ENCODE peak calls at places on chromosome 14, in four cellular contexts. Y, D, W and R are unnamed samples.

GRCh38 chr14:101505216-101505970 is 55.9 kb upstream of the DIO3 start:
- DNase-seq in W (no peak), Y (no peak), D (no peak), R (no peak)

GRCh38 chr14:52013984-52014600 is 24.7 kb downstream of the RTRAF start:
- DNase-seq in D (no peak), Y (no peak), W (no peak), R (no peak)

GRCh38 chr14:89702151-89702936 is 252.2 kb downstream of the EFCAB11 start:
- DNase-seq in D (peak; percentile 49), W (no peak), Y (no peak), R (no peak)

GRCh38 chr14:84042992-84043391 is 1487.0 kb upstream of the FLRT2 start:
- DNase-seq in Y (no peak), W (no peak), D (no peak), R (no peak)

GRCh38 chr14:24243336-24243836 is 963 bp upstream of the TINF2 start:
- DNase-seq in W (no peak), Y (no peak), D (no peak), R (no peak)

GRCh38 chr14:68981539-68981976 is 2.5 kb upstream of the ACTN1 start:
- DNase-seq in W (no peak), Y (no peak), D (no peak), R (no peak)

GRCh38 chr14:89849931-89850330 is 104.6 kb downstream of the EFCAB11 start:
- DNase-seq in Y (no peak), W (no peak), D (no peak), R (no peak)

GRCh38 chr14:93430319-93430801 is 379 bp upstream of the UNC79 start:
- DNase-seq in D (no peak), Y (no peak), W (no peak), R (no peak)

GRCh38 chr14:34640826-34641225 is 10.9 kb upstream of the SNX6 start:
- DNase-seq in Y (no peak), W (no peak), D (no peak), R (no peak)

GRCh38 chr14:52906141-52906601 is 44.7 kb downstream of the FERMT2 start:
- DNase-seq in W (no peak), Y (no peak), D (peak; percentile 43), R (no peak)

GRCh38 chr14:101673873-101674272 is 87.6 kb upstream of the PPP2R5C start:
- DNase-seq in Y (no peak), W (no peak), D (no peak), R (no peak)

GRCh38 chr14:105941226-105942166 is 415.1 kb downstream of the TMEM121 start:
- DNase-seq in Y (no peak), W (no peak), D (no peak), R (no peak)

GRCh38 chr14:105526781-105527380 is 498 bp downstream of the TMEM121 start:
- DNase-seq in Y (peak; percentile 25), W (no peak), D (no peak), R (no peak)

GRCh38 chr14:101633276-101633675 is 72.0 kb downstream of the DIO3 start:
- DNase-seq in Y (no peak), D (no peak), W (no peak), R (no peak)

GRCh38 chr14:81980601-81981310 is 447.1 kb upstream of the SEL1L start:
- DNase-seq in W (no peak), D (no peak), Y (no peak), R (no peak)

GRCh38 chr14:92938235-92938875 is 15.4 kb downstream of the CHGA start:
- DNase-seq in D (no peak), Y (no peak), W (no peak), R (no peak)

GRCh38 chr14:74913986-74914573 is 9.0 kb downstream of the RPS6KL1 start:
- DNase-seq in Y (peak; percentile 64), D (peak; percentile 56), W (peak; percentile 71), R (peak; percentile 75)
- TF ChIP-seq CTCF in Y (peak; percentile 45), D (peak; percentile 98), W (peak; percentile 36), R (peak; percentile 61)

GRCh38 chr14:54048311-54048710 is 91.7 kb upstream of the BMP4 start:
- DNase-seq in D (no peak), W (no peak), Y (no peak), R (no peak)

GRCh38 chr14:54048736-54049135 is 92.1 kb upstream of the BMP4 start:
- DNase-seq in D (no peak), Y (no peak), W (no peak), R (no peak)

GRCh38 chr14:54046250-54046649 is 89.6 kb upstream of the BMP4 start:
- DNase-seq in D (no peak), Y (no peak), W (no peak), R (no peak)

GRCh38 chr14:54047645-54048308 is 91.2 kb upstream of the BMP4 start:
- DNase-seq in W (no peak), Y (no peak), D (no peak), R (no peak)

DNA sequence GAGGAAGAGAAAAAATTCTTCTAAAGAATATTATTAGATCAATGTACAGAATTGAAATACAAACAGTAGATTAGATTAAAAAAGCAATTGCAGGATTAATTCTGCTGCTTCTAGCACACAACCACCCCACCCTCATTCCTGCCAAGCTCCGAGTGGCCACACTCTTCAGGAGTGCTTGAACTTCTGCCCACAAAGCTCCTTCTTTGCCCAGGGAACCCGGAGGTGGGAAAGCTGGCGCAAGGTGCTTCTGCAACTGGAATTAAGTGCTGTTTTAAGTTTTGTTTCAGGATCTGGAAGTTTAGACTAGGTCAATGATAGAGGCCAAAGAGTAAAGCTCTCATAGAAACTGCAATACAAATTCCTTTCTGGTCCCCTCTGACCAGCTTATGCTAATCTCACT is 94.1 kb upstream of the BMP4 start:
- DNase-seq in D (no peak), Y (no peak), W (no peak), R (no peak)
- TF ChIP-seq CTCF in D (no peak), Y (no peak), W (no peak), R (no peak)

DNA sequence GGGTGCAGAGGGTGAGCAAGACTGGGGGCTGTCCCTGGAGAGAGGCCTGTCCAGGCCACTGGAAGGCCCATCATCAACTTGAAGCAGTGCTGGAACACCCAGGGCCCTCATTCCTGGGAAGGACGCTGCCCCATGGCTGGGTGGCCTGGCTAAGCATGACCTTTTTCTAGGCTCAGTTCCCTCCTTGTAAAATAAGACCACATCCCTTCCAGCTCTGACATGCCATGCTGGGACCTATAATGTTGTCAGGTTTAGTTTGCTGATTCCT is 62.8 kb downstream of the SYNE3 start:
- DNase-seq in Y (no peak), W (no peak), D (no peak), R (no peak)
- TF ChIP-seq CTCF in Y (no peak), W (no peak), D (no peak), R (no peak)

DNA sequence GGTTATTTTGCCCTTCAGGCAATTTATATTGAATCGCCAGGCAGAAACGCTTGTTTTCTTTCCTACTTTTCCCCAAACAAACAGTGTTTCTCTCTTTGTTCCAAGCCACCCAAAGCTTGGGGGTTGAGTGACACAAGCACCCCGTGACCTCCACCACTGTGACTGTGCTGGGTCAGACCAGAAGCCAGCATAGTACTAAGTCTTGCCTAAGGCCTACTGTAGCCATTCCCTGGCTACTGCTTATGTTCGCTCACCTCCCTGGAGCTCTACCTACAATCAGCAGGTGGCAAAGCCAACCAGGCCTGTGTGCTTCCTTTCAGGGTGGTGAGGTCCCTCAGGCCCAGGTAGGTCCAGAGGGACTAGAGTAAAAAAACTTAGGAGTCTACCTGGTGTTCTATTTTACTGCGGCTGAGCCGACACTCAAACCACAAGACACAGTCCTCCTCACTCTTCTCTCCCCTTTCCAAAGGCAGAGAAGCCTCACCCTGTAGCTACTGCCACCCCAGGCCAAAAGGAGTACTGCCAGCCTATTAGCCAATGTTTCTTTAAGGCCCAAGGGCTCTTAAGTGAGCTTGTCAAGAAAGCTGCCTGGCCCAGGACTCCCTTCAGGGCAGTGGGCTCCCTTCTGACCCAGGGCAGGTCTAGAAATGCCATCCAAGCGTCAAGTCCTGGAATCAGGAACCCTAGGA is 411.8 kb upstream of the MIS18BP1 start:
- DNase-seq in D (no peak), W (no peak), Y (no peak), R (no peak)
- TF ChIP-seq CTCF in D (no peak), W (no peak), Y (no peak), R (no peak)

DNA sequence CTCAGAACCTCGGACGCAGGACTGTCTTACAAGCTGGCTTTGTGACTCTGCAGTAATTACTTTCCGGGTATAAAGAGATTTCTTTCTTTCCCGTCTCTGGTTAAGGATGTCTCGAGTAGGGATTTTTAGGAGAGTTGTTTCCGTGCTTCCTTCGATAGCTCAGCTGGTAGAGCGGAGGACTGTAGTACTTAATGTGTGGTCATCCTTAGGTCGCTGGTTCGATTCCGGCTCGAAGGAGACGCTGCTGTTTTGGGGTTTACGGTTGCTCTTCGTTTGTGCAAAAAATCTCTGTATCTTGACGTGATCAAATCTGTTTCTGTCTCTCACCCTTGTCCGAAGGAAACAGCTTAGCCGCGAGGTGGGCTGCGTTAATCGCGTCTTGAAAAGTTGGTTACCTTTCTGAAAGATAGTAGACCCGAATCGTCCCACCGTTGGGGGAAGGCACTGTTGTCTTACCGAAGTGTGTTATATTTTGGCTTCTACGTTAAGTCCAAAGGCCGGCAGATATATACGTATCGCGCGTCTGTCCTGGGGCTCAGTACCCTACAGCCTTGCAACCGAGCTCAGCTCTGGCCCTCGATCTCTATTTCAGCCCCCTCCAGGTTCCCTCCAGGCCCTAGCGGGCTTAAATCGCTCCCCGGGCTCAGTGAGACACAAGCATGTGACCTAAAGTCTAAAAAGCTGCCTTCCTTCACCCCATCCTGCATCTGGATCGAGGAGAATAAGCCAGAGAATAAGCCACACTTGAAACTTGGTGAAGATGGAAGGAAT is 1.1 kb upstream of the RNASE4 start:
- DNase-seq in D (peak; percentile 88), W (peak; percentile 49), Y (peak; percentile 49), R (peak; percentile 62)
- TF ChIP-seq CTCF in D (no peak), W (no peak), Y (no peak), R (no peak)

DNA sequence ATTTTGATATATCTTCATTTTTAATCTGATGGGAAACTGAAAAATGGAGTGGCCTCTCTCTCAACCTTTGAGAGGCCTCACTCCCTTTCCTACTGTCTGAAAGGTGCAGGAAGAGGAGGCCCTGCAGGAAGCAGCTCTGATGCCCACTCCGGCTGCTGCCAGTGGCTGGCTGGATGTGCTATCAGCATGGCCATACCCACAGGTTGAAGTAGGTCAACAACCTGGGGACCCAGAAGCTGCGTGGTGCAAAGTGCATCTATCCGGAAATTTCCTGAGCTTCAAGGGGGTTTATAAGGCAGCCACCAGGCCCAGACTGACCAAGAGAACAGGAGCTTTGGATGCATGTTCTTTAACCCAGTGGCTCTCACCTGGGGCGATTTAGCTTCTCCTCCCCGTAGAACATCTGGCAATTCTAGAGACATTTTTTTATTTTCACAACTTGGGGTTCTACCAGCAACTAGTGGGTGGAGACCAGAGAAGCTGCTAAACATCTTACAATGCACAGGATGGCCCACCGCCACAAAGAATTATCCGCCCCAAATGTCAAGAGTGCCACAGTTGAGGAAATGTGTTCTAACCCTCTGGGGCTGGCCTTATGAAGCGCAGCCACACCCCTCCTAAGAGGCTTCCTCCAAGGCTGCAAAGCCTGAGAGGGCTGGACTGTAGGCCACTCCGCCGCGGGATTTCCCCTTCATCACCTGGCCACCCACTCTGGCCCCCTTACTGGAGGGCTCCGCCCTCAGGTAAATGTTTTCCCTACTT is 8.2 kb upstream of the BATF start:
- DNase-seq in Y (peak; percentile 64), W (no peak), D (no peak), R (peak; percentile 42)
- TF ChIP-seq CTCF in Y (no peak), W (no peak), D (no peak), R (no peak)